ENCODE peak calls at places on chromosomes 4 and X, in six cellular contexts. I is hepatocyte, C is IMR-90, D is mammary epithelial cell, K is body of pancreas, E is heart right ventricle. Y is an unnamed sample.

GRCh38 chr4:77169496-77169895 is 12.5 kb downstream of the CCNG2 start:
- DNase-seq in I (peak; percentile 52), C (peak; percentile 67), D (no peak), K (no peak), E (no peak), Y (peak; percentile 23)

GRCh38 chrX:102627640-102628039 is 23.6 kb upstream of the GPRASP1 start:
- DNase-seq in I (no peak), C (no peak), D (no peak), K (no peak), E (no peak), Y (no peak)

GRCh38 chrX:14050704-14051103 is 21.0 kb upstream of the GEMIN8 start:
- DNase-seq in I (no peak), C (peak; percentile 10), D (no peak), K (no peak), E (no peak), Y (no peak)

GRCh38 chr4:4578981-4579380 is 37.1 kb upstream of the STX18 start:
- DNase-seq in I (no peak), C (no peak), D (no peak), K (no peak), E (no peak), Y (no peak)

GRCh38 chrX:137567474-137568232 is 1.7 kb downstream of the ZIC3 start:
- DNase-seq in I (no peak), C (no peak), D (no peak), K (no peak), E (no peak), Y (no peak)

GRCh38 chr4:1832690-1833089 is 23.3 kb downstream of the LETM1 start:
- DNase-seq in I (no peak), C (no peak), D (no peak), K (no peak), E (no peak), Y (no peak)

GRCh38 chr4:71081192-71081591 is 87.7 kb downstream of the DCK start:
- DNase-seq in I (no peak), C (peak; percentile 16), D (no peak), K (no peak), E (no peak), Y (no peak)

GRCh38 chrX:80876877-80877276 is 67.2 kb upstream of the BRWD3 start:
- DNase-seq in I (peak; percentile 13), C (peak; percentile 44), D (peak; percentile 11), K (no peak), E (no peak), Y (peak; percentile 52)

GRCh38 chr4:149555146-149555545 is 260.5 kb downstream of the IQCM start:
- DNase-seq in I (no peak), C (no peak), D (peak; percentile 12), K (no peak), E (no peak), Y (peak; percentile 50)

GRCh38 chr4:150874386-150875226 is 140.5 kb downstream of the LRBA start:
- DNase-seq in I (no peak), C (no peak), D (peak; percentile 5), K (peak; percentile 13), E (peak; percentile 70), Y (no peak)

GRCh38 chr4:172830295-172830764 is 338.3 kb upstream of the GALNT7 start:
- DNase-seq in I (peak; percentile 48), C (peak; percentile 21), D (no peak), K (no peak), E (no peak), Y (peak; percentile 40)

GRCh38 chr4:107183155-107183774 is 147.2 kb upstream of the DKK2 start:
- DNase-seq in I (peak; percentile 81), C (peak; percentile 58), D (peak; percentile 47), K (peak; percentile 31), E (peak; percentile 17), Y (peak; percentile 85)

GRCh38 chrX:135396109-135396508 is 25.6 kb upstream of the SMIM10L2A start:
- DNase-seq in I (no peak), C (peak; percentile 3), D (peak; percentile 40), K (no peak), E (no peak), Y (no peak)

GRCh38 chrX:123818243-123818642 is 41.6 kb upstream of the XIAP start:
- DNase-seq in I (peak; percentile 35), C (peak; percentile 84), D (peak; percentile 96), K (no peak), E (no peak), Y (peak; percentile 51)

GRCh38 chrX:47101206-47101605 is 23.0 kb downstream of the RGN start:
- DNase-seq in I (no peak), C (no peak), D (no peak), K (no peak), E (no peak), Y (no peak)

GRCh38 chrX:120090208-120090607 is 12.7 kb upstream of the RHOXF2B start:
- DNase-seq in I (no peak), C (no peak), D (no peak), K (no peak), E (no peak), Y (no peak)

GRCh38 chr4:188012546-188012945 is 17.0 kb downstream of the ZFP42 start:
- DNase-seq in I (no peak), C (no peak), D (no peak), K (no peak), E (no peak), Y (no peak)

DNA sequence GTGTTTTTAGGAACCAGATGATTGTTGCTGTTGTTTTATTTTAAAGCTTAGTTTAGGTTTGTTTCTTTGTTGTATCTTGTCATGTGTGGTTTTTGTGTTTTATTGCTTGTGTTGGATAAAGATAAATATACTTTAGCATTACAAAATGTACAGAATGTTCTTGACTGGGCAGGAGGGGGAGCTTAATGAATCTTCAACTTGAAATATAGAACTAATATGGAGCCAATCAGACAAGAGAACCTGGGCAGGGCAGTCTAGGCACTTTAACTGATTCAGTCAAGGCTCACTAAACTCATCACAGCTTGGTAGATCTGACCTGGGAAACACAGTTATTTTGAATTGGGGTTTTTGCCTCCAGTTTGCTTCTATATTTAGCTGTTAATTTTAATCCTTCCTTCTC is 304.2 kb downstream of the ARHGAP24 start:
- DNase-seq in I (no peak), C (peak; percentile 62), D (no peak), K (no peak), E (no peak), Y (peak; percentile 82)
- H3K4me3 ChIP-seq in I (peak overlapping the region; percentile 9), C (peak overlapping the region; percentile 100), D (peak overlapping the region; percentile 54), K (no peak overlapping the region), E (peak overlapping the region; percentile 37), Y (peak overlapping the region; percentile 52)

GRCh38 chr4:111475696-111476095 is 669.6 kb upstream of the FAM241A start:
- DNase-seq in I (no peak), C (no peak), D (no peak), K (no peak), E (no peak), Y (no peak)

DNA sequence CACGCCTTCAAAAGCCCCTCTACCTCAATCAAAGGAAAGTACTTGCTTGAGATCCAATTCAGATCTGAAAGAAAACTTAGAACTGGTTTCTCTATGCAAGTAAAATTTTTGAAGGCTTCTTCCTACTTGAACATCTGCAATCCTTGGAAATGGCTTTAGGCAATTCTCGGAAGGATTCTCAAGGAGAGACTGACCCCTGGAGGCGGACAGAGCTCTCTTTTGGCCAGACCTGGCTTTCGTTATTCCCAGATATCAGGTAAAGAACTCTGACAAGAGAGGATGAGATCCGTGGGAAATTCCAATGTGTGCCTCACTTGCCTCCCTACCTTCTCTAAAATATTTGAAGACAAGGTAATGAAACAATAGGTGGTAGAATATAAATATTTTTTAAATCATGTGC is 670.3 kb upstream of the FAM241A start:
- DNase-seq in I (peak; percentile 69), C (peak; percentile 39), D (peak; percentile 6), K (peak; percentile 10), E (peak; percentile 13), Y (peak; percentile 55)
- TF ChIP-seq CTCF in I (peak; percentile 70), C (peak; percentile 38), D (peak; percentile 53), K (no peak), E (peak; percentile 68), Y (peak; percentile 71)

GRCh38 chrX:105634180-105634579 is 188.2 kb upstream of the NRK start:
- DNase-seq in I (no peak), C (no peak), D (no peak), K (no peak), E (no peak), Y (no peak)
- H3K4me3 ChIP-seq in I (no peak overlapping the region), C (no peak overlapping the region), D (no peak overlapping the region), K (no peak overlapping the region), E (no peak overlapping the region), Y (no peak overlapping the region)

DNA sequence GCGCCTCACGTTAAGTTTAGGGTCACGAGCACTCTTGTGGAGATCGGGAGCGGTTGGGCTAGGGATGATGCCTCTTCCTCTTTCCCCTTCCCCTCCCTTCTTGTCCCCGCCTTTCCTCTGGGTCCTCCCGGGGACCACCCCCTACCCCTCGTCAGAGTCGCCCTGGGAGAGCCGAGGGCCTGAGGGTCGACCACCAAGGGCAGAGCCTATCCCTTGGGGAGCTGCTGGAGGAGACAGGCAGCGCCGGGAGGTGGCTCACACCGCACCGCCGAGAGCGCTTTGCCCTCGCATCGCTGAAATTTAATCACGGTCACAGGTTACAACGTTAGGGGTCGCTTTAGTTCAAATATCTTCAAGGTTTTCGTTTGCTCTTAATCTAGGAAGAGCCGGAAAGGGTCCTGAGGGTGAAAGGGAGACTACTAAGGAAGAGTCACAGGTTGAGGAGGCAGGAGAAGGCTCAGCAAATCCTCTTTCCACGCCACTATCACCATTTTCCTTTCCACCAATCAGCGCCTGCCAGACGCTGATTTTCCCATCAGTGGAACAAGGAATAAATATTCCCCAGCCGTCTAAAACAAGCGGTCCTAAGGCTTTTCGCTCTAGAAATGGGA is 529 bp upstream of the SNCA start:
- DNase-seq in I (peak; percentile 26), C (peak; percentile 16), D (peak; percentile 65), K (peak; percentile 5), E (no peak), Y (peak; percentile 37)
- TF ChIP-seq CTCF in I (peak; percentile 26), C (no peak), D (peak; percentile 4), K (no peak), E (no peak), Y (peak; percentile 11)

GRCh38 chr4:126419266-126419665 is 1104.5 kb downstream of the FAT4 start:
- DNase-seq in I (no peak), C (no peak), D (no peak), K (no peak), E (no peak), Y (no peak)
- H3K4me3 ChIP-seq in I (no peak overlapping the region), C (no peak overlapping the region), D (no peak overlapping the region), K (no peak overlapping the region), E (no peak overlapping the region), Y (no peak overlapping the region)

GRCh38 chrX:20594985-20595384 is 328.3 kb upstream of the RPS6KA3 start:
- DNase-seq in I (no peak), C (no peak), D (no peak), K (no peak), E (no peak), Y (peak; percentile 7)
- TF ChIP-seq CTCF in I (peak; percentile 18), C (peak; percentile 14), D (peak; percentile 24), K (no peak), E (no peak), Y (peak; percentile 23)

GRCh38 chrX:75522565-75523411 is at the start of gene ZDHHC15:
- DNase-seq in I (peak; percentile 62), C (no peak), D (no peak), K (peak; percentile 68), E (peak; percentile 43), Y (peak; percentile 0)
- H3K4me3 ChIP-seq in I (peak within 1 kb of the TSS; percentile 21), C (no peak within 1 kb of the TSS), D (peak within 1 kb of the TSS; percentile 43), K (no peak within 1 kb of the TSS), E (peak within 1 kb of the TSS; percentile 64), Y (peak within 1 kb of the TSS; percentile 28)

Y was measured in choroid plexus epithelial cell.